ENCODE peak calls at places on chromosomes 4 and X, in eight cellular contexts. N is neural progenitor cell, Q is lower lobe of right lung, K is sigmoid colon, J is fibroblast of lung, I is H9, V is psoas muscle, E is upper lobe of right lung. M is an unnamed sample.
A peak's percentile ranks its signal among the peaks of the same experiment; 100 is the strongest.

GRCh38 chr4:89572224-89572858 is 264.6 kb downstream of the SNCA start:
- DNase-seq in E (no peak), N (peak; percentile 7), K (no peak), Q (no peak), J (peak; percentile 2), V (no peak), I (no peak), M (no peak)

GRCh38 chr4:76809594-76810305 is 88.2 kb downstream of the SOWAHB start:
- DNase-seq in Q (no peak), J (peak; percentile 71), I (no peak), K (no peak), N (no peak), V (no peak), E (no peak), M (no peak)

GRCh38 chrX:116198810-116199209 is 28.3 kb downstream of the AGTR2 start:
- DNase-seq in J (no peak), Q (no peak), N (peak; percentile 5), K (no peak), I (no peak), E (no peak), V (no peak), M (no peak)

GRCh38 chrX:41824551-41824950 is 98.8 kb downstream of the CASK start:
- DNase-seq in I (no peak), Q (no peak), V (no peak), K (no peak), J (peak; percentile 67), E (no peak), N (no peak), M (no peak)

GRCh38 chr4:73844352-73844751 is 7.9 kb downstream of the CXCL6 start:
- DNase-seq in N (no peak), J (peak; percentile 83), E (no peak), Q (no peak), V (no peak), I (no peak), K (no peak), M (peak; percentile 65)

GRCh38 chr4:24497221-24497620 is 87.1 kb downstream of the DHX15 start:
- DNase-seq in K (no peak), I (no peak), Q (no peak), E (no peak), V (no peak), J (peak; percentile 25), N (no peak), M (no peak)

GRCh38 chr4:159390648-159391047 is 287.8 kb downstream of the RAPGEF2 start:
- DNase-seq in I (no peak), J (peak; percentile 100), K (no peak), N (no peak), E (no peak), Q (no peak), V (no peak), M (peak; percentile 95)

GRCh38 chr4:35516102-35516501 is 728.2 kb downstream of the ARAP2 start:
- DNase-seq in V (no peak), E (no peak), J (no peak), Q (no peak), K (no peak), N (no peak), I (no peak), M (no peak)

GRCh38 chrX:29024813-29025342 is 437.6 kb downstream of the IL1RAPL1 start:
- DNase-seq in J (no peak), E (no peak), Q (no peak), V (no peak), K (no peak), I (no peak), N (no peak), M (peak; percentile 7)

GRCh38 chrX:123976671-123977316 is 15.3 kb downstream of the STAG2 start:
- DNase-seq in Q (no peak), J (peak; percentile 30), V (no peak), E (no peak), K (no peak), I (no peak), N (no peak), M (no peak)

GRCh38 chrX:47138171-47138570 is 6.3 kb downstream of the NDUFB11 start:
- DNase-seq in K (no peak), J (no peak), I (no peak), Q (no peak), E (no peak), V (no peak), N (no peak), M (no peak)

GRCh38 chr4:134200811-134201215 is 776 bp downstream of the PABPC4L start:
- DNase-seq in V (peak; percentile 32), J (peak; percentile 11), K (peak; percentile 55), E (peak; percentile 61), N (no peak), Q (peak; percentile 32), I (peak; percentile 28), M (no peak)

GRCh38 chr4:138111462-138112000 is 130.6 kb downstream of the SLC7A11 start:
- DNase-seq in J (peak; percentile 74), V (no peak), Q (no peak), K (no peak), I (peak; percentile 54), N (peak; percentile 34), E (no peak), M (peak; percentile 53)

GRCh38 chrX:115972717-115973116 is 197.8 kb upstream of the AGTR2 start:
- DNase-seq in E (no peak), V (no peak), Q (no peak), N (no peak), I (no peak), K (no peak), J (peak; percentile 12), M (no peak)

GRCh38 chr4:174689618-174690017 is 139.4 kb downstream of the GLRA3 start:
- DNase-seq in E (no peak), K (no peak), J (no peak), N (no peak), Q (no peak), I (no peak), V (no peak), M (no peak)

GRCh38 chr4:113979973-113980615 is 647 bp upstream of the ARSJ start:
- DNase-seq in E (no peak), N (no peak), J (peak; percentile 68), V (no peak), K (no peak), I (no peak), Q (no peak), M (no peak)

GRCh38 chrX:16516473-16516872 is 133.5 kb upstream of the S100G start:
- DNase-seq in I (no peak), V (no peak), E (no peak), J (no peak), K (no peak), Q (no peak), N (no peak), M (no peak)

GRCh38 chr4:118762753-118763477 is 73.0 kb downstream of the SEC24D start:
- DNase-seq in E (no peak), Q (no peak), N (no peak), K (no peak), J (peak; percentile 68), I (no peak), V (no peak), M (no peak)

DNA sequence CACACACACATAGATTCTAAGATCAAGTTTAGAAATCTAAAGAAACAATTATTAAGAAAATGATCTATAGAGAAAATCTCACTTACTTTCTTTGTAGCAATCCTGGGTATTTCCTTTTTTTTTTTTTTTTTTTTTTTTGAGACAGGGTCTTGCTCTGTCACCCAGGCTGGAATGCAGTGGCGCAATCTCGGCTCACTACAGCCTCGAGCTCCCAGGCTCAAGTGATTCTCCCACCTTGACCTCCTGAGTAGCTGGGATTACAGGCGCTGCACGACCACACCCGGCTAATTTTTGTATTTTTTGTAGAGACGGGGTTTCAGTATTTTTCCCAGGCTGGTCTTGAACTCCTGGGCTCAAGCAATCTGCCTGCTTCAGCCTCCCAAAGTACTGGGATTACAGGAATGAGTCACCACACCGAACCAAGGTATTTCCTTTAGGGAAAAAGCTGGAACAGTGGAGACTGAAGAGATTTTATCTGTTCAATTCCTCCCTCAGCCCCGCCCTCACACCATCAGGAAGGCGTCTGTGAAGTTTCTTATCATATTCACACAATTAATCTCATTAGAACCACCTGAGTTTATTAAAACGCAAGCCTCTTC is at the start of gene TRIML2:
- DNase-seq in J (no peak), Q (no peak), E (no peak), V (no peak), I (peak; percentile 39), N (no peak), K (no peak), M (no peak)
- H3K27ac ChIP-seq in J (no peak within 1 kb of the TSS), Q (no peak within 1 kb of the TSS), E (no peak within 1 kb of the TSS), V (no peak within 1 kb of the TSS), I (peak within 1 kb of the TSS; percentile 97), N (no peak within 1 kb of the TSS), K (no peak within 1 kb of the TSS), M (peak within 1 kb of the TSS; percentile 69)

GRCh38 chr4:168877779-168878491 is 132.1 kb downstream of the CBR4 start:
- DNase-seq in V (peak; percentile 74), Q (peak; percentile 77), E (peak; percentile 86), I (peak; percentile 59), N (peak; percentile 78), J (no peak), K (no peak), M (no peak)
- H3K4me1 ChIP-seq in V (peaks cover 41% of the 10 kb centered on the region), Q (peaks cover 46% of the 10 kb centered on the region), E (peaks cover 27% of the 10 kb centered on the region), I (no peaks in the 10 kb centered on the region), N (peaks cover 8% of the 10 kb centered on the region), J (peaks cover 19% of the 10 kb centered on the region), K (peaks cover 94% of the 10 kb centered on the region), M (peaks cover 9% of the 10 kb centered on the region)

GRCh38 chrX:95063554-95063953 is 1389.5 kb downstream of the FAM133A start:
- DNase-seq in J (peak; percentile 65), Q (no peak), E (no peak), K (no peak), I (no peak), N (no peak), V (no peak), M (no peak)
- H3K27ac ChIP-seq in J (no peak overlapping the region), Q (no peak overlapping the region), E (no peak overlapping the region), K (no peak overlapping the region), I (no peak overlapping the region), N (no peak overlapping the region), V (no peak overlapping the region), M (no peak overlapping the region)

GRCh38 chr4:185304944-185305690 is 90.6 kb downstream of the LRP2BP start:
- DNase-seq in V (no peak), N (peak; percentile 82), I (peak; percentile 69), E (peak; percentile 70), K (no peak), J (peak; percentile 39), Q (peak; percentile 67), M (no peak)

GRCh38 chr4:185309770-185310169 is 86.0 kb downstream of the LRP2BP start:
- DNase-seq in J (no peak), I (no peak), K (no peak), V (no peak), E (no peak), N (no peak), Q (no peak), M (no peak)

GRCh38 chr4:185307136-185307950 is 88.4 kb downstream of the LRP2BP start:
- DNase-seq in I (peak; percentile 69), N (peak; percentile 20), V (no peak), E (no peak), K (no peak), J (peak; percentile 63), Q (no peak), M (peak; percentile 63)

GRCh38 chr4:185305979-185306442 is 89.7 kb downstream of the LRP2BP start:
- DNase-seq in I (peak; percentile 75), Q (no peak), J (peak; percentile 99), K (no peak), N (peak; percentile 92), E (no peak), V (no peak), M (peak; percentile 86)

DNA sequence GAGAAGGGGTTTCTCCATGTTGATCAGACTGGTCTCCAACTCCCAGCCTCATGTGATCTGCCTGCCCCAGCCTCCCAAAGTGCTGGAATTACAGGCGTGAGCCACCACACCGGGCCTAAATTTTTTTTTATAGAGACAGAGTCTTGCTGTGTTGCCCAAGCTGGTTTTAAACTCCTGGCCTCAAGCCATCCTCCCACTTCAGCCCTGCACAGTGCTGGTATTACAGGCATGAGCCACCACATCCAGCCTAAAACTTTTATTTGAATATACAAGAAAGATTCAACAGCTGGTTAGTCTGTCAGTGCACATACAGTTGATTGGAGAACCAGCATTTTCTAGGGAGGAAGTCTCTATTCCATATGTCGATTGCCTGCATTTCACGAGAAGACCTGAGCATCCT is 91.2 kb downstream of the LRP2BP start:
- DNase-seq in V (no peak), J (no peak), Q (no peak), E (no peak), I (no peak), K (no peak), N (no peak), M (no peak)
- H3K4me1 ChIP-seq in V (no peaks in the 10 kb centered on the region), J (peaks cover 10% of the 10 kb centered on the region), Q (no peaks in the 10 kb centered on the region), E (peaks cover 12% of the 10 kb centered on the region), I (peaks cover 13% of the 10 kb centered on the region), K (peaks cover 6% of the 10 kb centered on the region), N (peaks cover 36% of the 10 kb centered on the region), M (peaks cover 30% of the 10 kb centered on the region)